ENCODE peak calls at places on chromosome 20, in eight cellular contexts. K, X, I, Q, V, Y, B and J are unnamed samples.

GRCh38 chr20:49889943-49890650 is 25.2 kb downstream of the SPATA2 start:
- DNase-seq in K (no peak), X (no peak), I (no peak), Q (no peak), V (no peak), Y (peak; percentile 59), B (peak; percentile 17), J (no peak)

GRCh38 chr20:42531675-42531985 is 658.1 kb downstream of the PTPRT start:
- DNase-seq in K (no peak), X (no peak), I (no peak), Q (peak; percentile 48), V (no peak), Y (no peak), B (no peak), J (peak; percentile 29)

GRCh38 chr20:58310291-58310782 is 822 bp downstream of the RAB22A start:
- DNase-seq in K (no peak), X (peak; percentile 61), I (no peak), Q (peak; percentile 17), V (peak; percentile 14), Y (peak; percentile 88), B (no peak), J (no peak)

GRCh38 chr20:3239026-3239866 is at the start of gene SLC4A11:
- DNase-seq in K (no peak), X (peak; percentile 87), I (peak; percentile 72), Q (peak; percentile 37), V (peak; percentile 61), Y (peak; percentile 86), B (no peak), J (no peak)

GRCh38 chr20:21323640-21324039 is 20.5 kb downstream of the XRN2 start:
- DNase-seq in K (no peak), X (peak; percentile 84), I (no peak), Q (no peak), V (peak; percentile 70), Y (peak; percentile 72), B (no peak), J (no peak)

GRCh38 chr20:9507544-9508239 is 6.7 kb upstream of the LAMP5 start:
- DNase-seq in K (no peak), X (no peak), I (no peak), Q (no peak), V (no peak), Y (no peak), B (no peak), J (no peak)

GRCh38 chr20:25252686-25253421 is 5.0 kb downstream of the PYGB start:
- DNase-seq in K (no peak), X (peak; percentile 46), I (no peak), Q (no peak), V (no peak), Y (no peak), B (no peak), J (no peak)

GRCh38 chr20:45945678-45946148 is 11.2 kb downstream of the PCIF1 start:
- DNase-seq in K (no peak), X (no peak), I (no peak), Q (no peak), V (peak; percentile 50), Y (no peak), B (no peak), J (no peak)

GRCh38 chr20:26163890-26164289 is 467.2 kb upstream of the ZNF337 start:
- DNase-seq in K (no peak), X (peak; percentile 63), I (no peak), Q (no peak), V (peak; percentile 96), Y (peak; percentile 47), B (no peak), J (no peak)

GRCh38 chr20:9926476-9926875 is 87.6 kb upstream of the PAK5 start:
- DNase-seq in K (no peak), X (no peak), I (no peak), Q (no peak), V (no peak), Y (no peak), B (no peak), J (no peak)

GRCh38 chr20:44582321-44583025 is at the start of gene PKIG:
- DNase-seq in K (no peak), X (peak; percentile 45), I (peak; percentile 78), Q (no peak), V (peak; percentile 89), Y (no peak), B (peak; percentile 85), J (no peak)

GRCh38 chr20:3045042-3045815 is 623 bp upstream of the MRPS26 start:
- DNase-seq in K (peak; percentile 62), X (peak; percentile 85), I (peak; percentile 91), Q (peak; percentile 67), V (peak; percentile 76), Y (peak; percentile 68), B (peak; percentile 92), J (peak; percentile 73)

GRCh38 chr20:53579581-53580375 is 13.9 kb downstream of the ZNF217 start:
- DNase-seq in K (no peak), X (peak; percentile 80), I (no peak), Q (no peak), V (peak; percentile 69), Y (peak; percentile 86), B (no peak), J (no peak)

GRCh38 chr20:17641993-17642392 is 40.0 kb downstream of the RRBP1 start:
- DNase-seq in K (no peak), X (no peak), I (peak; percentile 64), Q (no peak), V (no peak), Y (no peak), B (no peak), J (no peak)

GRCh38 chr20:49395183-49395582 is 87.3 kb downstream of the KCNB1 start:
- DNase-seq in K (peak; percentile 47), X (no peak), I (peak; percentile 78), Q (no peak), V (no peak), Y (no peak), B (no peak), J (no peak)

GRCh38 chr20:62846528-62846890 is 15.1 kb downstream of the TCFL5 start:
- DNase-seq in K (no peak), X (no peak), I (no peak), Q (no peak), V (no peak), Y (no peak), B (no peak), J (no peak)
- TF ChIP-seq CTCF in K (no peak), X (no peak), I (no peak), Q (no peak), V (no peak), Y (no peak), B (no peak), J (no peak)

DNA sequence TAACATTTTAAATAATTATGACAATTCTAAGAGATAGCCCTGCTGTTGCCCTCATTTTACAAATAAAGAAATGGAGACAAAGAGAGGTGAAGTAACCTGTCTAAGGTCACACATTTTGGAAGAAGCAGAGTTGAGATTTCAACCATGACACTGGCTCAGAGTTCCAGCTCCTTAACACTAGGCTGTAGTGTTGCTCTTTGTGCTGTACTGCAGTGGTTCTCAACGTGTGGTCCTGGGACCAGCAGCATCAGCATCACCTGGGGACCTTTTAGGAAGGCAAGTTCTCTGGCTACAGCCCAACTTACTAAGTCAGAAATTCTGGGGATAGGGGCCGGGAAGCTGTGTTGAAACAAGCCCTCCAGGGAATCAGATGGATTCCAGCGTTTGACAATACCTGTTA is 62.4 kb upstream of the FERMT1 start:
- DNase-seq in K (no peak), X (no peak), I (no peak), Q (no peak), V (no peak), Y (no peak), B (no peak), J (no peak)
- TF ChIP-seq CTCF in K (no peak), X (no peak), I (no peak), Q (peak; percentile 3), V (no peak), Y (peak; percentile 10), B (no peak), J (no peak)

GRCh38 chr20:41059236-41059635 is 30.6 kb downstream of the TOP1 start:
- DNase-seq in K (no peak), X (no peak), I (no peak), Q (no peak), V (no peak), Y (no peak), B (no peak), J (no peak)

GRCh38 chr20:41061155-41061554 is 32.5 kb downstream of the TOP1 start:
- DNase-seq in K (no peak), X (peak; percentile 64), I (no peak), Q (no peak), V (no peak), Y (no peak), B (no peak), J (no peak)

GRCh38 chr20:41064377-41064776 is 35.8 kb downstream of the TOP1 start:
- DNase-seq in K (no peak), X (no peak), I (no peak), Q (no peak), V (no peak), Y (no peak), B (no peak), J (no peak)

GRCh38 chr20:41065716-41066115 is 37.1 kb downstream of the TOP1 start:
- DNase-seq in K (no peak), X (no peak), I (no peak), Q (no peak), V (no peak), Y (no peak), B (no peak), J (no peak)

DNA sequence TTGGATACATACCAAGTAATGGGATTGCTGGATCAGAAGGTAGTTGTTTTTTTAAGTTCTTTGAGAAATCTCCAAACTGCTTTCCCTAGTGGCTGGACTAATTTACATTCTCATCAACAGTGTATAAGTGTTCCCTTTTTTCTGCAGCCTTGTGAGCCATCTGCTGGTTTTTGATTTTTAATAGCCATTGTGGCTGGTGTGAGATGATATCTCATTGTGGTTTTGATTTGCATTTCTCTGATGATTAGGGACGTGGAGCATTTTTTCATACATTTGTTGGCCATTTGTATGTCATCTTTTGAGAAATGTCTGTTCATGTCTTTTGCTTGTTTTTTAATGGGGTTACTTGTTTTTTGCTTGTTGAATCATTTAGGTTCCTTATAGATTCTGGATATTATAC is 34.8 kb downstream of the TOP1 start:
- DNase-seq in K (no peak), X (no peak), I (no peak), Q (no peak), V (peak; percentile 33), Y (no peak), B (no peak), J (no peak)
- TF ChIP-seq CTCF in K (no peak), X (no peak), I (no peak), Q (peak; percentile 29), V (no peak), Y (no peak), B (no peak), J (no peak)

DNA sequence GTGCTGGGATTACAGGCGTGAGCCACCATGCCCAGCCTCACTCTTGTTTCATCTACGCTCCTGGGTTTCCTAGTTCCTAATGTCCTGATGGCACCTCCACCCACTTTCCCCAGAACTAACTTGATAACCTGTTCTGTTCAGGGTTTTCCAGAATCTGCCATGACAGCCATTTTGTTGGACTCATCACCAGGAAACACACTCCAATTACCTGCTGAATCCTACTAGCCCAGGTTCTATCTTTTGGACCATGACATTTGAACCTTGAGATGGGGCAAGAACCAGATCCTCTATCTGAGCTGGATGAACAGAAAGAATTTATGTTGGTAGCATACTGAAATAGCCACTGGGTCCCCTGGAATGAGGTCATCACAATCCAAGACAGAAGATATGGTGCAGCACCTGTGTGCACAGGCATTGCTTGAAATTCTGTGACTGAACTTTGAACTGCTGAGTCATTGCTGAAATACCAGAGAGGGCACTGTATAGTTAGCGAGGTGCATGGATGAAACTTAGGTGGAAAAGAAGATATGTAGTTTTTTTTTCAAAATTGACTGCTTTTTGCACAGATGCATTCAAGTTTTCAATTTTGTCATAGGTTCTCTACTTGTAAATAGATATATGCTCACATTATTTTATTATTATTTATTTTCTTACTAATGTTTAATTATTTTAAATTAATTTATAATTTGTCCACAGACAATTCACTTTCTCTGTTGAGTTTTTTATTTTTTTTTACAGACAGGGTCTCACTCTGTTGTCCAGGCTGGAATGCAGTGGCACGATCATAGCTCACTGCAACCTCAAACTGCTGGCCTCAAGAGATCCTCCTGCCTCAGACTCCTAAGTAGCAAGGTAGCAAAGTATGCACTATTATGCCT is 42.8 kb upstream of the TASP1 start:
- DNase-seq in K (no peak), X (no peak), I (no peak), Q (peak; percentile 23), V (no peak), Y (no peak), B (no peak), J (no peak)
- TF ChIP-seq CTCF in K (no peak), X (no peak), I (no peak), Q (no peak), V (no peak), Y (no peak), B (no peak), J (no peak)